ENCODE peak calls at places on chromosomes 5 and 9, in five cellular contexts. One of them, this sample, is unnamed.

GRCh38 chr5:30405821-30406220 is 787.7 kb upstream of the CDH6 start:
- DNase-seq in mesendoderm: no peak
- DNase-seq in H9: no peak
- DNase-seq in neuronal stem cell: no peak
- DNase-seq in H1: no peak
- DNase-seq in this sample: peak; percentile 30

GRCh38 chr5:56233230-56233629 is at the start of gene ANKRD55:
- DNase-seq in H9: no peak
- DNase-seq in H1: no peak
- DNase-seq in mesendoderm: no peak
- DNase-seq in neuronal stem cell: no peak
- DNase-seq in this sample: no peak

GRCh38 chr9:100011062-100011681 is 87.6 kb downstream of the ERP44 start:
- DNase-seq in mesendoderm: peak; percentile 71
- DNase-seq in neuronal stem cell: peak; percentile 51
- DNase-seq in H9: no peak
- DNase-seq in H1: no peak
- DNase-seq in this sample: peak; percentile 67

GRCh38 chr9:137339606-137340462 is 37.8 kb upstream of the NRARP start:
- DNase-seq in H9: no peak
- DNase-seq in H1: no peak
- DNase-seq in neuronal stem cell: no peak
- DNase-seq in mesendoderm: no peak
- DNase-seq in this sample: peak; percentile 34

GRCh38 chr5:132764671-132765070 is 12.4 kb downstream of the SEPTIN8 start:
- DNase-seq in neuronal stem cell: no peak
- DNase-seq in H9: peak; percentile 17
- DNase-seq in H1: no peak
- DNase-seq in mesendoderm: no peak
- DNase-seq in this sample: no peak

GRCh38 chr5:33188089-33188488 is 252.7 kb upstream of the TARS1 start:
- DNase-seq in H1: no peak
- DNase-seq in mesendoderm: no peak
- DNase-seq in neuronal stem cell: no peak
- DNase-seq in H9: no peak
- DNase-seq in this sample: no peak

GRCh38 chr5:147310059-147310704 is 75.4 kb downstream of the STK32A start:
- DNase-seq in H1: no peak
- DNase-seq in mesendoderm: peak; percentile 33
- DNase-seq in H9: peak; percentile 54
- DNase-seq in neuronal stem cell: no peak
- DNase-seq in this sample: peak; percentile 6

GRCh38 chr9:136363606-136364368 is at the start of gene DNLZ:
- DNase-seq in neuronal stem cell: peak; percentile 89
- DNase-seq in mesendoderm: peak; percentile 87
- DNase-seq in H9: peak; percentile 81
- DNase-seq in H1: no peak
- DNase-seq in this sample: peak; percentile 76

GRCh38 chr9:107685901-107686300 is 196.3 kb upstream of the KLF4 start:
- DNase-seq in mesendoderm: no peak
- DNase-seq in H9: no peak
- DNase-seq in neuronal stem cell: no peak
- DNase-seq in H1: no peak
- DNase-seq in this sample: no peak

GRCh38 chr5:176413255-176413565 is 3.1 kb downstream of the CLTB start:
- DNase-seq in neuronal stem cell: no peak
- DNase-seq in mesendoderm: no peak
- DNase-seq in H9: no peak
- DNase-seq in H1: no peak
- DNase-seq in this sample: no peak

GRCh38 chr9:83062653-83063527 is at the start of gene RASEF:
- DNase-seq in mesendoderm: peak; percentile 74
- DNase-seq in H9: peak; percentile 84
- DNase-seq in H1: peak; percentile 46
- DNase-seq in neuronal stem cell: peak; percentile 41
- DNase-seq in this sample: no peak

GRCh38 chr9:111661802-111662491 is 542 bp downstream of the GNG10 start:
- DNase-seq in neuronal stem cell: peak; percentile 65
- DNase-seq in mesendoderm: peak; percentile 68
- DNase-seq in H1: no peak
- DNase-seq in H9: peak; percentile 48
- DNase-seq in this sample: peak; percentile 13

GRCh38 chr5:12777342-12777741 is 873.1 kb upstream of the CTNND2 start:
- DNase-seq in H1: no peak
- DNase-seq in H9: no peak
- DNase-seq in mesendoderm: no peak
- DNase-seq in neuronal stem cell: no peak
- DNase-seq in this sample: no peak

GRCh38 chr5:54868511-54869483 is 116.6 kb downstream of the ESM1 start:
- DNase-seq in H1: no peak
- DNase-seq in neuronal stem cell: no peak
- DNase-seq in mesendoderm: no peak
- DNase-seq in H9: no peak
- DNase-seq in this sample: no peak

GRCh38 chr5:150583541-150584225 is 56.8 kb upstream of the SYNPO start:
- DNase-seq in H1: no peak
- DNase-seq in neuronal stem cell: no peak
- DNase-seq in H9: no peak
- DNase-seq in mesendoderm: no peak
- DNase-seq in this sample: no peak

GRCh38 chr9:84754896-84755295 is 85.4 kb downstream of the NTRK2 start:
- DNase-seq in mesendoderm: no peak
- DNase-seq in H9: no peak
- DNase-seq in H1: no peak
- DNase-seq in neuronal stem cell: no peak
- DNase-seq in this sample: no peak

GRCh38 chr5:102867999-102868662 is 113.0 kb downstream of the PAM start:
- DNase-seq in neuronal stem cell: no peak
- DNase-seq in H9: no peak
- DNase-seq in H1: no peak
- DNase-seq in mesendoderm: no peak
- DNase-seq in this sample: peak; percentile 41

GRCh38 chr9:109320734-109321448 is at the start of gene EPB41L4B:
- DNase-seq in H9: peak; percentile 96
- DNase-seq in mesendoderm: peak; percentile 96
- DNase-seq in neuronal stem cell: peak; percentile 76
- DNase-seq in H1: peak; percentile 89
- DNase-seq in this sample: peak; percentile 69

GRCh38 chr9:5586391-5586802 is 42.5 kb upstream of the RIC1 start:
- DNase-seq in H1: no peak
- DNase-seq in mesendoderm: no peak
- DNase-seq in neuronal stem cell: no peak
- DNase-seq in H9: no peak
- DNase-seq in this sample: peak; percentile 79

GRCh38 chr5:6849569-6849968 is 136.3 kb downstream of the TENT4A start:
- DNase-seq in H1: no peak
- DNase-seq in H9: no peak
- DNase-seq in mesendoderm: no peak
- DNase-seq in neuronal stem cell: no peak
- DNase-seq in this sample: no peak

GRCh38 chr9:134623408-134624066 is 18.1 kb upstream of the COL5A1 start:
- DNase-seq in mesendoderm: no peak
- DNase-seq in H1: no peak
- DNase-seq in H9: no peak
- DNase-seq in neuronal stem cell: no peak
- DNase-seq in this sample: no peak

GRCh38 chr5:42993516-42994284 is 46.4 kb downstream of the ANXA2R start:
- DNase-seq in H9: peak; percentile 37
- DNase-seq in neuronal stem cell: no peak
- DNase-seq in mesendoderm: no peak
- DNase-seq in H1: no peak
- DNase-seq in this sample: peak; percentile 89

GRCh38 chr5:108046955-108047670 is 334.8 kb downstream of the FBXL17 start:
- DNase-seq in H9: peak; percentile 26
- DNase-seq in neuronal stem cell: no peak
- DNase-seq in mesendoderm: no peak
- DNase-seq in H1: no peak
- DNase-seq in this sample: no peak

GRCh38 chr9:1721219-1721618 is 293.9 kb upstream of the SMARCA2 start:
- DNase-seq in neuronal stem cell: no peak
- DNase-seq in H1: no peak
- DNase-seq in H9: no peak
- DNase-seq in mesendoderm: no peak
- DNase-seq in this sample: no peak

GRCh38 chr5:8628521-8628920 is 759.6 kb downstream of the MTRR start:
- DNase-seq in mesendoderm: no peak
- DNase-seq in H1: no peak
- DNase-seq in H9: no peak
- DNase-seq in neuronal stem cell: no peak
- DNase-seq in this sample: no peak

GRCh38 chr5:127042593-127042992 is 12.2 kb upstream of the MARCHF3 start:
- DNase-seq in neuronal stem cell: no peak
- DNase-seq in mesendoderm: peak; percentile 11
- DNase-seq in H9: no peak
- DNase-seq in H1: no peak
- DNase-seq in this sample: peak; percentile 49

GRCh38 chr5:81269751-81270686 is 31.4 kb upstream of the ZCCHC9 start:
- DNase-seq in neuronal stem cell: no peak
- DNase-seq in mesendoderm: peak; percentile 72
- DNase-seq in H1: no peak
- DNase-seq in H9: peak; percentile 65
- DNase-seq in this sample: no peak

GRCh38 chr5:143403607-143404415 is at the start of gene NR3C1:
- DNase-seq in mesendoderm: peak; percentile 84
- DNase-seq in H1: no peak
- DNase-seq in neuronal stem cell: peak; percentile 44
- DNase-seq in H9: peak; percentile 38
- DNase-seq in this sample: peak; percentile 86
- H2BK15ac ChIP-seq in mesendoderm: peak within 1 kb of the TSS; percentile 80
- H2BK15ac ChIP-seq in H1: no peak within 1 kb of the TSS
- H2BK15ac ChIP-seq in neuronal stem cell: no peak within 1 kb of the TSS
- H2BK15ac ChIP-seq in H9: no peak within 1 kb of the TSS
- H2BK15ac ChIP-seq in this sample: peak within 1 kb of the TSS; percentile 86

DNA sequence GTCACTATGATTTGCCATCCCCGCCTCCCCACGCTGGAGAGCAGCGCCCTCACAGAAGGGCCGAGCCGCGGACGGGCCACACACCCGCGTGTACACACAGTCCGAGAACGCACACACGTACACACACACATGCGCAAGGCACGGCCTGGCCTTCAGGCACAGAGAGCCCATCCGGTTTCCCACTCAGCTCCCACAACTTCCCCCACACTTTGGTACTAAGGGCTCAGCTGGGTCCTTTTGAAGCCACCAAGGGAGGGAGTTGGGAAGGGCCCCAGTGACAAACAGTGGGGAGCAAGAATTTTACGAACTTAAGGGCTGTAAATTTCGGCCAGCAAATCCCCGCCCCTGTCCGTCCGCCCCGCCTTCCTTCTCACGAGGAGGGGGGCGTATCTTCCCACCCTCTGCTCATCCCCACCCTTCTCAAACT is 133.3 kb upstream of the HAND1 start:
- DNase-seq in H1: no peak
- DNase-seq in mesendoderm: no peak
- DNase-seq in neuronal stem cell: no peak
- DNase-seq in H9: no peak
- DNase-seq in this sample: peak; percentile 18
- H2BK15ac ChIP-seq in H1: no peak overlapping the region
- H2BK15ac ChIP-seq in mesendoderm: no peak overlapping the region
- H2BK15ac ChIP-seq in neuronal stem cell: no peak overlapping the region
- H2BK15ac ChIP-seq in H9: no peak overlapping the region
- H2BK15ac ChIP-seq in this sample: no peak overlapping the region

GRCh38 chr5:67676863-67677262 is 480.3 kb upstream of the CD180 start:
- DNase-seq in H9: no peak
- DNase-seq in neuronal stem cell: no peak
- DNase-seq in H1: no peak
- DNase-seq in mesendoderm: no peak
- DNase-seq in this sample: no peak

GRCh38 chr5:67673618-67674017 is 477.0 kb upstream of the CD180 start:
- DNase-seq in H1: no peak
- DNase-seq in mesendoderm: no peak
- DNase-seq in neuronal stem cell: no peak
- DNase-seq in H9: no peak
- DNase-seq in this sample: no peak

GRCh38 chr5:67672633-67673032 is 476.0 kb upstream of the CD180 start:
- DNase-seq in H9: no peak
- DNase-seq in neuronal stem cell: no peak
- DNase-seq in H1: no peak
- DNase-seq in mesendoderm: no peak
- DNase-seq in this sample: no peak

GRCh38 chr5:67674256-67674655 is 477.7 kb upstream of the CD180 start:
- DNase-seq in H9: no peak
- DNase-seq in H1: no peak
- DNase-seq in mesendoderm: no peak
- DNase-seq in neuronal stem cell: no peak
- DNase-seq in this sample: no peak

DNA sequence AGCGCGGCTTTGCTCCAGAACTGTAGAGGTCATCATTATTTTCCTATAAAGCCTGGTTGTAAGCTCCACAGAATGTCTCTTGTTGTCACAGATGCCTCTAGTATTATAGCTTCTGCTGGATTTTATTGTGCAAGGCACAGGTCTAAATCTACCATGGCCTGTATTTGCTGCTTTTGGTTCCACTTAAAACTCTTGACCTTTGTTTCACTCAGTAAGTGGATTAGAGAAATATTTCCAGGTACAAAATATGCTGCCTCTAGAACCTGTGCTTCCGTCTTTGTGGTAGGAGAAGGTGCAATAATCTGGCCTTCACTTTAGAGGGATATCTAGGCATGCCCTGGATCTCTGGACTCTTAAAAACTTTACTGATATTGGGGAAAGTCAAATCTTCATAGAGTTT is 476.6 kb upstream of the CD180 start:
- DNase-seq in H9: no peak
- DNase-seq in neuronal stem cell: no peak
- DNase-seq in mesendoderm: no peak
- DNase-seq in H1: no peak
- DNase-seq in this sample: no peak
- H2BK15ac ChIP-seq in H9: no peak overlapping the region
- H2BK15ac ChIP-seq in neuronal stem cell: no peak overlapping the region
- H2BK15ac ChIP-seq in mesendoderm: no peak overlapping the region
- H2BK15ac ChIP-seq in H1: no peak overlapping the region
- H2BK15ac ChIP-seq in this sample: no peak overlapping the region

DNA sequence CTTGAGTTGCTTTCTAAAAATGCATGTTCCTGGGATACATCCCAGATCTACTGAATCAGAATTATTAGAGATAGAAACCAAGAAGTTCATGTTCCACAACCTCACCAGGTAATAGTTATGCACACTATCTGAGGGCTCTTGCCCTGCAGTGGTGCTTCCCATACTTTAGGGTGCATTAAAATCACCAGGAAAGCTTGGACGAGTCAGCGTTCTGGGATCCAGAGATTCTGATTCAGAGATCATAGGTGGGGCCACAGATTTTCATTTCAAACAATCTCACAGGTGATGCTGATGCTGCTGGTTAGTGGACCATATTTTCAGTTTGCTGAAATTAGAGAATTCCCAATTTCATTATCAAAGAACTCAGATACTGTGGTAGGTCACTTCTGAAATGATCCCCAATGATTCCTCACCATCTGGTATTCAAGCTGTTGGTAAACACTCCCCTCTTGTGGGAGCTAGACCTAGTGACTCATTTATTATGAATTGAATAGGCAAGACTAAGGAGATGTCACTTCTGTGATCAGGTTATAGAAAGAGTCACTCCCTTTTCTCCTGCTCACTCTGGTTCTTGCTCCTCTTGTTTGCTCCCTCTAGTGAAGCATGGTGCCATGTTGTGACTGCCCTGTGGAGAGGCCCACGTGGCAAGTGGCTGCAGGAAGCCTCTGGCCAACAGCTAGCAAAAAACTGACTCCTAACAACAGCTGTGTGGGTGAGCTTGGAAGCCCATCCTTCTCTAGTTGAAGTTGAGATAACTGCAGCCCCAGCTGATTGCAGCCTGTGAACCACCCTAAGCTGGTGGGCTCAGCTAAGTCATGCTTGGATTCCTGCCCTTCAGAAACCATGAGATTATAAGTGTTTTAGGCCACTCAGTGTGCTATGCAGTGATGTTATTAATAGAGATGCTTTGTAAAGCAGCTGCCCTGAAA is 59.8 kb downstream of the SH3TC2 start:
- DNase-seq in mesendoderm: peak; percentile 66
- DNase-seq in neuronal stem cell: no peak
- DNase-seq in H9: no peak
- DNase-seq in H1: no peak
- DNase-seq in this sample: peak; percentile 75
- H2BK15ac ChIP-seq in mesendoderm: no peak overlapping the region
- H2BK15ac ChIP-seq in neuronal stem cell: peak overlapping the region; percentile 63
- H2BK15ac ChIP-seq in H9: no peak overlapping the region
- H2BK15ac ChIP-seq in H1: no peak overlapping the region
- H2BK15ac ChIP-seq in this sample: peak overlapping the region; percentile 63